ENCODE peak calls at places on chromosomes 2 and 18, in four cellular contexts. One of them, this sample, is unnamed.

GRCh38 chr2:30127016-30127893 is 19.6 kb upstream of the YPEL5 start:
- DNase-seq in activated T-cell treated with anti-CD3 and anti-CD28 coated beads for 24 hours: no peak
- DNase-seq in stimulated activated CD8-positive, alpha-beta memory T cell treated with anti-CD3 and anti-CD28 coated beads, Interleukin-2, amount 100 ng/mL, for 1 hour: no peak
- DNase-seq in GM18507: no peak
- DNase-seq in this sample: no peak

GRCh38 chr2:149087751-149088150 is 49.3 kb downstream of the LYPD6B start:
- DNase-seq in GM18507: no peak
- DNase-seq in stimulated activated CD8-positive, alpha-beta memory T cell treated with anti-CD3 and anti-CD28 coated beads, Interleukin-2, amount 100 ng/mL, for 1 hour: no peak
- DNase-seq in activated T-cell treated with anti-CD3 and anti-CD28 coated beads for 24 hours: no peak
- DNase-seq in this sample: no peak

GRCh38 chr2:120389036-120389391 is 43.1 kb downstream of the INHBB start:
- DNase-seq in stimulated activated CD8-positive, alpha-beta memory T cell treated with anti-CD3 and anti-CD28 coated beads, Interleukin-2, amount 100 ng/mL, for 1 hour: no peak
- DNase-seq in GM18507: no peak
- DNase-seq in activated T-cell treated with anti-CD3 and anti-CD28 coated beads for 24 hours: no peak
- DNase-seq in this sample: no peak

GRCh38 chr18:52045946-52046345 is 294.1 kb upstream of the DCC start:
- DNase-seq in activated T-cell treated with anti-CD3 and anti-CD28 coated beads for 24 hours: no peak
- DNase-seq in stimulated activated CD8-positive, alpha-beta memory T cell treated with anti-CD3 and anti-CD28 coated beads, Interleukin-2, amount 100 ng/mL, for 1 hour: no peak
- DNase-seq in GM18507: no peak
- DNase-seq in this sample: no peak

GRCh38 chr18:78582131-78582789 is 397.4 kb upstream of the SALL3 start:
- DNase-seq in GM18507: no peak
- DNase-seq in activated T-cell treated with anti-CD3 and anti-CD28 coated beads for 24 hours: no peak
- DNase-seq in stimulated activated CD8-positive, alpha-beta memory T cell treated with anti-CD3 and anti-CD28 coated beads, Interleukin-2, amount 100 ng/mL, for 1 hour: no peak
- DNase-seq in this sample: no peak

GRCh38 chr2:183868707-183869106 is 729.6 kb upstream of the ZNF804A start:
- DNase-seq in stimulated activated CD8-positive, alpha-beta memory T cell treated with anti-CD3 and anti-CD28 coated beads, Interleukin-2, amount 100 ng/mL, for 1 hour: no peak
- DNase-seq in activated T-cell treated with anti-CD3 and anti-CD28 coated beads for 24 hours: no peak
- DNase-seq in GM18507: no peak
- DNase-seq in this sample: no peak

GRCh38 chr2:6977095-6977777 is 60.0 kb downstream of the RNF144A start:
- DNase-seq in GM18507: no peak
- DNase-seq in stimulated activated CD8-positive, alpha-beta memory T cell treated with anti-CD3 and anti-CD28 coated beads, Interleukin-2, amount 100 ng/mL, for 1 hour: no peak
- DNase-seq in activated T-cell treated with anti-CD3 and anti-CD28 coated beads for 24 hours: no peak
- DNase-seq in this sample: no peak

GRCh38 chr2:72040629-72041403 is 106.8 kb downstream of the CYP26B1 start:
- DNase-seq in stimulated activated CD8-positive, alpha-beta memory T cell treated with anti-CD3 and anti-CD28 coated beads, Interleukin-2, amount 100 ng/mL, for 1 hour: no peak
- DNase-seq in GM18507: no peak
- DNase-seq in activated T-cell treated with anti-CD3 and anti-CD28 coated beads for 24 hours: no peak
- DNase-seq in this sample: no peak

GRCh38 chr2:9782197-9782719 is 61.0 kb upstream of the TAF1B start:
- DNase-seq in GM18507: no peak
- DNase-seq in stimulated activated CD8-positive, alpha-beta memory T cell treated with anti-CD3 and anti-CD28 coated beads, Interleukin-2, amount 100 ng/mL, for 1 hour: peak; percentile 52
- DNase-seq in activated T-cell treated with anti-CD3 and anti-CD28 coated beads for 24 hours: peak; percentile 66
- DNase-seq in this sample: peak; percentile 76

GRCh38 chr2:174003635-174004310 is 38.6 kb upstream of the SP3 start:
- DNase-seq in activated T-cell treated with anti-CD3 and anti-CD28 coated beads for 24 hours: no peak
- DNase-seq in GM18507: no peak
- DNase-seq in stimulated activated CD8-positive, alpha-beta memory T cell treated with anti-CD3 and anti-CD28 coated beads, Interleukin-2, amount 100 ng/mL, for 1 hour: no peak
- DNase-seq in this sample: no peak

GRCh38 chr2:69767034-69767433 is 25.1 kb downstream of the ANXA4 start:
- DNase-seq in GM18507: no peak
- DNase-seq in stimulated activated CD8-positive, alpha-beta memory T cell treated with anti-CD3 and anti-CD28 coated beads, Interleukin-2, amount 100 ng/mL, for 1 hour: no peak
- DNase-seq in activated T-cell treated with anti-CD3 and anti-CD28 coated beads for 24 hours: no peak
- DNase-seq in this sample: no peak

GRCh38 chr2:104702451-104702850 is 151.5 kb upstream of the POU3F3 start:
- DNase-seq in GM18507: no peak
- DNase-seq in activated T-cell treated with anti-CD3 and anti-CD28 coated beads for 24 hours: no peak
- DNase-seq in stimulated activated CD8-positive, alpha-beta memory T cell treated with anti-CD3 and anti-CD28 coated beads, Interleukin-2, amount 100 ng/mL, for 1 hour: no peak
- DNase-seq in this sample: no peak

GRCh38 chr2:128236491-128237035 is 82.1 kb downstream of the HS6ST1 start:
- DNase-seq in activated T-cell treated with anti-CD3 and anti-CD28 coated beads for 24 hours: no peak
- DNase-seq in stimulated activated CD8-positive, alpha-beta memory T cell treated with anti-CD3 and anti-CD28 coated beads, Interleukin-2, amount 100 ng/mL, for 1 hour: no peak
- DNase-seq in GM18507: no peak
- DNase-seq in this sample: no peak

GRCh38 chr2:104844813-104845551 is 8.9 kb upstream of the POU3F3 start:
- DNase-seq in stimulated activated CD8-positive, alpha-beta memory T cell treated with anti-CD3 and anti-CD28 coated beads, Interleukin-2, amount 100 ng/mL, for 1 hour: no peak
- DNase-seq in GM18507: no peak
- DNase-seq in activated T-cell treated with anti-CD3 and anti-CD28 coated beads for 24 hours: no peak
- DNase-seq in this sample: no peak

GRCh38 chr18:76977681-76978234 is 154.8 kb downstream of the MBP start:
- DNase-seq in activated T-cell treated with anti-CD3 and anti-CD28 coated beads for 24 hours: no peak
- DNase-seq in stimulated activated CD8-positive, alpha-beta memory T cell treated with anti-CD3 and anti-CD28 coated beads, Interleukin-2, amount 100 ng/mL, for 1 hour: no peak
- DNase-seq in GM18507: no peak
- DNase-seq in this sample: no peak

GRCh38 chr2:133497261-133497893 is 70.9 kb downstream of the NCKAP5 start:
- DNase-seq in stimulated activated CD8-positive, alpha-beta memory T cell treated with anti-CD3 and anti-CD28 coated beads, Interleukin-2, amount 100 ng/mL, for 1 hour: no peak
- DNase-seq in activated T-cell treated with anti-CD3 and anti-CD28 coated beads for 24 hours: no peak
- DNase-seq in GM18507: no peak
- DNase-seq in this sample: no peak

GRCh38 chr2:235533616-235534385 is 40.0 kb downstream of the AGAP1 start:
- DNase-seq in GM18507: no peak
- DNase-seq in stimulated activated CD8-positive, alpha-beta memory T cell treated with anti-CD3 and anti-CD28 coated beads, Interleukin-2, amount 100 ng/mL, for 1 hour: no peak
- DNase-seq in activated T-cell treated with anti-CD3 and anti-CD28 coated beads for 24 hours: no peak
- DNase-seq in this sample: no peak

GRCh38 chr2:222952204-222952603 is 91.4 kb downstream of the ACSL3 start:
- DNase-seq in activated T-cell treated with anti-CD3 and anti-CD28 coated beads for 24 hours: no peak
- DNase-seq in GM18507: no peak
- DNase-seq in stimulated activated CD8-positive, alpha-beta memory T cell treated with anti-CD3 and anti-CD28 coated beads, Interleukin-2, amount 100 ng/mL, for 1 hour: no peak
- DNase-seq in this sample: no peak

GRCh38 chr18:48961547-48961946 is 10.8 kb upstream of the SMAD7 start:
- DNase-seq in stimulated activated CD8-positive, alpha-beta memory T cell treated with anti-CD3 and anti-CD28 coated beads, Interleukin-2, amount 100 ng/mL, for 1 hour: no peak
- DNase-seq in activated T-cell treated with anti-CD3 and anti-CD28 coated beads for 24 hours: no peak
- DNase-seq in GM18507: no peak
- DNase-seq in this sample: no peak

GRCh38 chr18:78720456-78721250 is 259.0 kb upstream of the SALL3 start:
- DNase-seq in stimulated activated CD8-positive, alpha-beta memory T cell treated with anti-CD3 and anti-CD28 coated beads, Interleukin-2, amount 100 ng/mL, for 1 hour: no peak
- DNase-seq in activated T-cell treated with anti-CD3 and anti-CD28 coated beads for 24 hours: no peak
- DNase-seq in GM18507: no peak
- DNase-seq in this sample: no peak

GRCh38 chr2:29663266-29663665 is 258.1 kb downstream of the ALK start:
- DNase-seq in GM18507: no peak
- DNase-seq in activated T-cell treated with anti-CD3 and anti-CD28 coated beads for 24 hours: no peak
- DNase-seq in stimulated activated CD8-positive, alpha-beta memory T cell treated with anti-CD3 and anti-CD28 coated beads, Interleukin-2, amount 100 ng/mL, for 1 hour: no peak
- DNase-seq in this sample: no peak

GRCh38 chr2:43778233-43778632 is 4.4 kb downstream of the DYNC2LI1 start:
- DNase-seq in stimulated activated CD8-positive, alpha-beta memory T cell treated with anti-CD3 and anti-CD28 coated beads, Interleukin-2, amount 100 ng/mL, for 1 hour: no peak
- DNase-seq in GM18507: no peak
- DNase-seq in activated T-cell treated with anti-CD3 and anti-CD28 coated beads for 24 hours: no peak
- DNase-seq in this sample: no peak

GRCh38 chr2:24873619-24874018 is 46.4 kb downstream of the ADCY3 start:
- DNase-seq in activated T-cell treated with anti-CD3 and anti-CD28 coated beads for 24 hours: no peak
- DNase-seq in GM18507: no peak
- DNase-seq in stimulated activated CD8-positive, alpha-beta memory T cell treated with anti-CD3 and anti-CD28 coated beads, Interleukin-2, amount 100 ng/mL, for 1 hour: no peak
- DNase-seq in this sample: no peak

This sample was measured in activated T-helper 1 cell treated with anti-CD3 and anti-CD28 coated beads, Interleukin-12 subunit alpha, Interleukin-12 subunit beta, Interleukin-2, Interleukin-4 antibody, amounts not matched to agents 30 ng/mL and 10 ng/mL and 1 ng/mL, durations not matched to agents 14 hours and 24 hours and 36 hours.